ENCODE peak calls at places on chromosomes 5 and 9, in four cellular contexts. T is activated CD4-positive, alpha-beta T cell treated with anti-CD3 and anti-CD28 coated beads for 24 hours; I is GM10248; R is omental fat pad. M is an unnamed sample.

GRCh38 chr9:122011818-122012498 is 81.2 kb downstream of the TTLL11 start:
- DNase-seq in T (no peak), I (no peak), R (no peak), M (no peak)

GRCh38 chr9:92807757-92808725 is 43.4 kb upstream of the BICD2 start:
- DNase-seq in T (peak), I (no peak), R (no peak), M (no peak)

GRCh38 chr5:42483472-42484154 is 60.4 kb downstream of the GHR start:
- DNase-seq in T (no peak), I (peak), R (no peak), M (no peak)

GRCh38 chr9:89788457-89788856 is 183.6 kb downstream of the GADD45G start:
- DNase-seq in T (no peak), I (no peak), R (no peak), M (no peak)

GRCh38 chr5:107670927-107671741 is at the start of gene EFNA5:
- DNase-seq in T (no peak), I (peak), R (no peak), M (peak)

GRCh38 chr9:96620155-96620514 is 492 bp upstream of the CDC14B start:
- DNase-seq in T (no peak), I (no peak), R (no peak), M (no peak)

GRCh38 chr5:116411101-116411571 is 163.5 kb downstream of the SEMA6A start:
- DNase-seq in T (no peak), I (no peak), R (no peak), M (no peak)

GRCh38 chr9:70601000-70601929 is 186.8 kb upstream of the KLF9 start:
- DNase-seq in T (no peak), I (no peak), R (peak), M (peak)

GRCh38 chr9:6671416-6671815 is 25.9 kb upstream of the GLDC start:
- DNase-seq in T (no peak), I (no peak), R (no peak), M (no peak)

GRCh38 chr9:16618524-16618923 is 251.9 kb downstream of the BNC2 start:
- DNase-seq in T (no peak), I (no peak), R (no peak), M (no peak)